ENCODE peak calls at places on chromosomes 3 and 15, in four cellular contexts. T is HepG2, X is sigmoid colon, I is Peyer's patch. J is an unnamed sample. For H3K4me1, the result is how much of the 10 kb centered on the place peaks cover.

GRCh38 chr15:66071621-66072295 is 181.8 kb downstream of the MEGF11 start:
- DNase-seq in I (no peak), T (no peak), X (peak), J (no peak)

GRCh38 chr3:18208856-18209255 is 216.3 kb downstream of the SATB1 start:
- DNase-seq in X (no peak), T (no peak), I (no peak), J (no peak)

GRCh38 chr3:50483374-50483773 is 20.1 kb downstream of the CACNA2D2 start:
- DNase-seq in X (no peak), T (no peak), I (no peak), J (no peak)

GRCh38 chr3:123618768-123619484 is 34.1 kb upstream of the HACD2 start:
- DNase-seq in T (no peak), I (peak), X (peak), J (no peak)

GRCh38 chr15:63344737-63345390 is 36.8 kb downstream of the CA12 start:
- DNase-seq in I (no peak), T (no peak), X (peak), J (no peak)

GRCh38 chr3:127777861-127778711 is 44.2 kb downstream of the MGLL start:
- DNase-seq in T (no peak), X (no peak), I (peak), J (no peak)

GRCh38 chr15:35822153-35822552 is 276.2 kb upstream of the DPH6 start:
- DNase-seq in I (no peak), T (no peak), X (no peak), J (no peak)

GRCh38 chr15:101174152-101174920 is 77.5 kb downstream of the CHSY1 start:
- DNase-seq in T (no peak), I (no peak), X (no peak), J (no peak)

GRCh38 chr15:87349181-87349580 is 907.4 kb downstream of the NTRK3 start:
- DNase-seq in I (no peak), X (no peak), T (no peak), J (no peak)

GRCh38 chr15:51837784-51838183 is 8.3 kb downstream of the TMOD3 start:
- DNase-seq in I (no peak), T (no peak), X (no peak), J (no peak)

GRCh38 chr3:70387889-70388288 is 75.5 kb upstream of the MDFIC2 start:
- DNase-seq in I (no peak), T (no peak), X (no peak), J (no peak)

GRCh38 chr15:90665288-90666134 is 51.6 kb upstream of the BLM start:
- DNase-seq in X (peak), I (peak), T (peak), J (peak)

GRCh38 chr3:72482589-72483249 is 365.5 kb downstream of the SHQ1 start:
- DNase-seq in T (no peak), X (peak), I (peak), J (no peak)

GRCh38 chr3:131658115-131658514 is 155.3 kb upstream of the MRPL3 start:
- DNase-seq in I (no peak), X (no peak), T (peak), J (no peak)

GRCh38 chr15:65980824-65981456 is 111.6 kb downstream of the RAB11A start:
- DNase-seq in X (no peak), I (peak), T (peak), J (no peak)

GRCh38 chr3:31546152-31546551 is 13.4 kb downstream of the STT3B start:
- DNase-seq in I (no peak), T (no peak), X (peak), J (no peak)

GRCh38 chr15:63858881-63859280 is 25.1 kb upstream of the HERC1 start:
- DNase-seq in X (no peak), I (no peak), T (no peak), J (no peak)

GRCh38 chr3:196712514-196713413 is 587 bp downstream of the PIGX start:
- DNase-seq in X (peak), T (peak), I (peak), J (no peak)

GRCh38 chr3:192514754-192515660 is 212.3 kb downstream of the FGF12 start:
- DNase-seq in T (no peak), X (no peak), I (no peak), J (no peak)

GRCh38 chr15:38069506-38069905 is 135.1 kb downstream of the TMCO5A start:
- DNase-seq in T (no peak), I (peak), X (peak), J (no peak)

GRCh38 chr3:27677554-27677953 is 44.6 kb downstream of the EOMES start:
- DNase-seq in I (no peak), X (peak), T (no peak), J (no peak)
- H3K4me1 ChIP-seq in I (under half), X (under half), T (under half), J (under half)

DNA sequence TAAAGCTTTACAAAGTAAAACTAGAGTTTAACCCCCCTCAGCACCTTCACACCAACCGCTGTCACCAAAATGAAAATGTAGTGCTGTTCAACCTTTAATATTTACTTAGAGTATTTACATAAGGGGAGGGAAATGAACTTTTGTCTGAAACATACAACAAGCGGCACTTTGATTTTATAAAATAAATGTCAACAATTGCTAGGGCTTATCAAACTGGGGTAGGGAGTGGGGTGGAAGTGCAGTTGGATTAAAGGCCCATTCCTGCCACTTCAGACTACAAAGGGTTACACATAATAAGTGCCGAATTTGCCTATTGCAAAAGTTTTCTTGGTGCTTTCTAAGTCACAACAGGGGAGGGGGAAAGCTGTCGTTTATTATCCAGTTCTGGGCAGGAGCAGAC is 16.7 kb downstream of the SOX2 start:
- DNase-seq in I (no peak), T (peak), X (no peak), J (no peak)
- H3K27ac ChIP-seq in I (no peak), T (no peak), X (no peak), J (no peak)

GRCh38 chr3:169241575-169241927 is 422.0 kb downstream of the MECOM start:
- DNase-seq in I (no peak), X (no peak), T (no peak), J (no peak)
- H3K4me3 ChIP-seq in I (no peak), X (no peak), T (no peak), J (no peak)

GRCh38 chr3:101781166-101781565 is 2.2 kb downstream of the NXPE3 start:
- DNase-seq in T (no peak), I (no peak), X (no peak), J (no peak)

GRCh38 chr3:101779047-101779807 is at the start of gene NXPE3:
- DNase-seq in T (peak), I (peak), X (peak), J (peak)

GRCh38 chr3:101778385-101779046 is 495 bp upstream of the NXPE3 start:
- DNase-seq in T (no peak), X (no peak), I (no peak), J (no peak)

GRCh38 chr3:101780661-101781060 is 1.6 kb downstream of the NXPE3 start:
- DNase-seq in I (no peak), X (no peak), T (peak), J (no peak)

GRCh38 chr3:101779808-101780366 is 876 bp downstream of the NXPE3 start:
- DNase-seq in X (no peak), I (no peak), T (no peak), J (no peak)
- H3K4me1 ChIP-seq in X (under half), I (under half), T (under half), J (under half)

GRCh38 chr15:92029767-92030166 is 176.3 kb downstream of the SLCO3A1 start:
- DNase-seq in X (no peak), I (peak), T (no peak), J (no peak)
- H3K27ac ChIP-seq in X (no peak), I (no peak), T (no peak), J (no peak)

GRCh38 chr15:74827632-74828031 is 1.2 kb downstream of the CPLX3 start:
- DNase-seq in X (no peak), T (no peak), I (no peak), J (no peak)
- H3K4me3 ChIP-seq in X (no peak), T (no peak), I (no peak), J (no peak)

DNA sequence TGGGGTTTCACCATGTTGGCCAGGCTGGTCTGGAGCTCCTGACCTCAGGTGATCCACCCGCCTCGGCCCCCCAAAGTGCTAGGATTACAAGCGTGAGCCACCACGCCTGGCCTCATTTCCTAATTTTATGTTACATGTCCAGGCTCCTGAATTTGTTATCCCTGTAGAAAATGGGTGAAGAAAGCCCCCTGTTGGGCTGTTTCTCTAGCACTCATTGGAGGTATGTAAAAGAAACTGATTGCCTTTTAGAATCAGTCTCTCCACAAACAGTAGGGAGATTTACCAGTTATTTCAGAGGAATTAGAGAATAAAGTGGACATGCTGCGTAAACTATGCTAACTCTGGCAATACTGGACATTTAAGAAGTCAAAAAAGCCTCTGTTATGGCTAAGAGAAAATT is 364.1 kb upstream of the TBL1XR1 start:
- DNase-seq in I (no peak), T (no peak), X (no peak), J (no peak)
- H3K4me1 ChIP-seq in I (under half), T (under half), X (under half), J (under half)

GRCh38 chr15:40279437-40280141 is 3.3 kb downstream of the ANKRD63 start:
- DNase-seq in T (peak), I (peak), X (peak), J (peak)
- H3K27ac ChIP-seq in T (no peak), I (no peak), X (no peak), J (no peak)